ENCODE peak calls at places on chromosomes 11 and 22, in seven cellular contexts. Z is lower lobe of right lung; X is stimulated activated CD4-positive, alpha-beta T cell treated with anti-CD3 and anti-CD28 coated beads, Interleukin-15, amount 100 ng/mL, for 1 hour; P is transverse colon; I is cardiac fibroblast; K is HFF-Myc; S is GM23248. U is an unnamed sample.

GRCh38 chr11:68256331-68256741 is 15.4 kb downstream of the C11orf24 start:
- DNase-seq in I (peak), K (no peak), Z (no peak), P (no peak), X (no peak), S (peak), U (peak)

GRCh38 chr11:25515576-25515975 is 816.4 kb upstream of the ANO3 start:
- DNase-seq in I (no peak), P (no peak), S (no peak), X (no peak), Z (no peak), K (no peak), U (no peak)

GRCh38 chr22:31144223-31144622 is 3.9 kb upstream of the PLA2G3 start:
- DNase-seq in Z (no peak), S (peak), X (no peak), K (no peak), P (no peak), I (peak), U (no peak)

GRCh38 chr11:38672445-38672844 is 2074.4 kb upstream of the RAG2 start:
- DNase-seq in I (no peak), S (no peak), P (no peak), X (no peak), Z (no peak), K (no peak), U (no peak)

GRCh38 chr11:395866-396265 is 1.9 kb downstream of the PKP3 start:
- DNase-seq in I (no peak), X (no peak), P (no peak), S (peak), Z (no peak), K (no peak), U (no peak)

GRCh38 chr11:63869686-63870085 is 30.8 kb downstream of the MARK2 start:
- DNase-seq in Z (no peak), P (peak), X (peak), I (no peak), S (no peak), K (no peak), U (no peak)

GRCh38 chr11:1747753-1748466 is 2.5 kb downstream of the IFITM10 start:
- DNase-seq in S (peak), Z (no peak), K (no peak), I (no peak), X (no peak), P (no peak), U (no peak)

GRCh38 chr11:23021287-23021863 is 161.1 kb upstream of the CCDC179 start:
- DNase-seq in P (peak), K (no peak), I (peak), X (no peak), S (peak), Z (no peak), U (peak)

GRCh38 chr11:116145187-116145865 is 627.5 kb downstream of the BUD13 start:
- DNase-seq in P (no peak), Z (no peak), I (no peak), X (no peak), S (no peak), K (no peak), U (no peak)

GRCh38 chr11:70399681-70400112 is 1.4 kb downstream of the CTTN start:
- DNase-seq in I (peak), S (peak), K (peak), P (peak), X (no peak), Z (peak), U (peak)

GRCh38 chr11:5291207-5291838 is 10.4 kb downstream of the OR51B4 start:
- DNase-seq in Z (no peak), K (peak), P (no peak), X (no peak), S (peak), I (peak), U (peak)

GRCh38 chr22:39300198-39300830 is 19.1 kb downstream of the RPL3 start:
- DNase-seq in X (no peak), Z (peak), P (peak), I (peak), S (peak), K (no peak), U (no peak)

GRCh38 chr22:20031732-20032406 is 11.0 kb downstream of the TANGO2 start:
- DNase-seq in X (no peak), Z (no peak), P (peak), S (no peak), K (no peak), I (no peak), U (no peak)

GRCh38 chr11:121634889-121635288 is 182.1 kb upstream of the SORL1-AS1 start:
- DNase-seq in X (no peak), P (no peak), Z (no peak), K (peak), I (peak), S (peak), U (no peak)

GRCh38 chr11:103947566-103947919 is 88.9 kb upstream of the DDI1 start:
- DNase-seq in K (no peak), I (peak), P (no peak), Z (no peak), S (peak), X (no peak), U (no peak)

GRCh38 chr11:114031599-114032320 is 27.8 kb upstream of the ZBTB16 start:
- DNase-seq in Z (peak), P (no peak), K (no peak), S (no peak), I (no peak), X (no peak), U (no peak)

GRCh38 chr11:15201586-15201985 is 86.9 kb downstream of the INSC start:
- DNase-seq in I (no peak), Z (no peak), X (no peak), K (no peak), S (no peak), P (no peak), U (no peak)

GRCh38 chr11:2779981-2780849 is 80.4 kb upstream of the KCNQ1OT1 start:
- DNase-seq in P (peak), X (peak), Z (peak), K (no peak), S (no peak), I (no peak), U (no peak)

GRCh38 chr11:93024376-93024775 is 54.9 kb downstream of the MTNR1B start:
- DNase-seq in K (no peak), X (no peak), S (peak), Z (no peak), I (peak), P (no peak), U (peak)

GRCh38 chr22:44273175-44273574 is 39.6 kb downstream of the SHISAL1 start:
- DNase-seq in X (no peak), K (no peak), P (no peak), S (no peak), Z (no peak), I (no peak), U (no peak)

GRCh38 chr11:71266114-71266833 is 13.9 kb upstream of the SHANK2 start:
- DNase-seq in S (no peak), X (no peak), I (no peak), P (peak), K (no peak), Z (peak), U (no peak)

GRCh38 chr22:42719656-42720262 is 911 bp downstream of the A4GALT start:
- DNase-seq in Z (no peak), X (no peak), S (no peak), P (no peak), K (no peak), I (no peak), U (peak)

GRCh38 chr11:82842019-82842418 is 58.2 kb downstream of the PRCP start:
- DNase-seq in K (no peak), I (no peak), S (no peak), X (no peak), P (no peak), Z (no peak), U (no peak)

GRCh38 chr11:111438168-111438567 is 59.1 kb upstream of the POU2AF1 start:
- DNase-seq in I (no peak), K (no peak), P (no peak), Z (no peak), X (no peak), S (no peak), U (no peak)

U was measured in ACHN.